ENCODE peak calls at places on chromosomes 5 and 9, in six cellular contexts. One of them, this sample, is unnamed.

GRCh38 chr5:132225165-132226032 is 2.3 kb downstream of the P4HA2 start:
- DNase-seq in HL-60: no peak
- DNase-seq in WTC11: no peak
- DNase-seq in left ventricle myocardium inferior: peak
- DNase-seq in AG09309: peak
- DNase-seq in IMR-90: peak
- DNase-seq in this sample: no peak

GRCh38 chr9:3525088-3525835 is 539 bp downstream of the RFX3 start:
- DNase-seq in HL-60: no peak
- DNase-seq in WTC11: peak
- DNase-seq in left ventricle myocardium inferior: peak
- DNase-seq in AG09309: no peak
- DNase-seq in IMR-90: no peak
- DNase-seq in this sample: peak

GRCh38 chr5:102823441-102823874 is 68.4 kb downstream of the PAM start:
- DNase-seq in HL-60: no peak
- DNase-seq in WTC11: no peak
- DNase-seq in left ventricle myocardium inferior: no peak
- DNase-seq in AG09309: peak
- DNase-seq in IMR-90: peak
- DNase-seq in this sample: no peak

GRCh38 chr9:129145841-129146292 is 32.2 kb downstream of the IER5L start:
- DNase-seq in HL-60: no peak
- DNase-seq in WTC11: peak
- DNase-seq in left ventricle myocardium inferior: peak
- DNase-seq in AG09309: no peak
- DNase-seq in IMR-90: peak
- DNase-seq in this sample: peak

GRCh38 chr5:155082401-155082800 is 68.8 kb downstream of the KIF4B start:
- DNase-seq in HL-60: no peak
- DNase-seq in WTC11: no peak
- DNase-seq in left ventricle myocardium inferior: no peak
- DNase-seq in AG09309: peak
- DNase-seq in IMR-90: peak
- DNase-seq in this sample: no peak

GRCh38 chr5:116137544-116138378 is 52.9 kb downstream of the COMMD10 start:
- DNase-seq in HL-60: no peak
- DNase-seq in WTC11: no peak
- DNase-seq in left ventricle myocardium inferior: no peak
- DNase-seq in AG09309: peak
- DNase-seq in IMR-90: peak
- DNase-seq in this sample: peak

GRCh38 chr9:6901179-6901578 is 143.4 kb downstream of the KDM4C start:
- DNase-seq in HL-60: no peak
- DNase-seq in WTC11: no peak
- DNase-seq in left ventricle myocardium inferior: no peak
- DNase-seq in AG09309: no peak
- DNase-seq in IMR-90: no peak
- DNase-seq in this sample: no peak

GRCh38 chr9:2570615-2571479 is 50.7 kb upstream of the VLDLR start:
- DNase-seq in HL-60: peak
- DNase-seq in WTC11: no peak
- DNase-seq in left ventricle myocardium inferior: peak
- DNase-seq in AG09309: no peak
- DNase-seq in IMR-90: peak
- DNase-seq in this sample: no peak

GRCh38 chr9:135306699-135307098 is 172.9 kb upstream of the PPP1R26 start:
- DNase-seq in HL-60: no peak
- DNase-seq in WTC11: no peak
- DNase-seq in left ventricle myocardium inferior: no peak
- DNase-seq in AG09309: no peak
- DNase-seq in IMR-90: no peak
- DNase-seq in this sample: no peak

GRCh38 chr9:12415361-12415760 is 277.8 kb upstream of the TYRP1 start:
- DNase-seq in HL-60: no peak
- DNase-seq in WTC11: no peak
- DNase-seq in left ventricle myocardium inferior: no peak
- DNase-seq in AG09309: no peak
- DNase-seq in IMR-90: no peak
- DNase-seq in this sample: no peak

GRCh38 chr5:59038169-59039002 is 455.5 kb downstream of the RAB3C start:
- DNase-seq in HL-60: no peak
- DNase-seq in WTC11: peak
- DNase-seq in left ventricle myocardium inferior: no peak
- DNase-seq in AG09309: no peak
- DNase-seq in IMR-90: peak
- DNase-seq in this sample: no peak

GRCh38 chr9:98743329-98743728 is 34.6 kb upstream of the GABBR2 start:
- DNase-seq in HL-60: no peak
- DNase-seq in WTC11: no peak
- DNase-seq in left ventricle myocardium inferior: no peak
- DNase-seq in AG09309: no peak
- DNase-seq in IMR-90: no peak
- DNase-seq in this sample: no peak

GRCh38 chr5:34555699-34556513 is 100.2 kb upstream of the RAI14 start:
- DNase-seq in HL-60: no peak
- DNase-seq in WTC11: no peak
- DNase-seq in left ventricle myocardium inferior: no peak
- DNase-seq in AG09309: no peak
- DNase-seq in IMR-90: no peak
- DNase-seq in this sample: no peak